ENCODE peak calls at places on chromosome 17, in ten cellular contexts. One of them, this sample, is unnamed.

GRCh38 chr17:57861737-57862409 is 12.0 kb upstream of the MRPS23 start:
- DNase-seq in endodermal cell: peak; percentile 85
- DNase-seq in MM.1S: no peak
- DNase-seq in lower lobe of right lung: peak; percentile 79
- DNase-seq in body of pancreas: peak; percentile 70
- DNase-seq in gastrocnemius medialis: peak; percentile 81
- DNase-seq in stomach: peak; percentile 70
- DNase-seq in right atrium auricular region: peak; percentile 79
- DNase-seq in brain microvascular endothelial cell: no peak
- DNase-seq in ascending aorta: peak; percentile 87
- DNase-seq in this sample: peak; percentile 56

GRCh38 chr17:58312824-58313223 is 15.8 kb downstream of the TSPOAP1 start:
- DNase-seq in endodermal cell: no peak
- DNase-seq in MM.1S: no peak
- DNase-seq in lower lobe of right lung: no peak
- DNase-seq in body of pancreas: no peak
- DNase-seq in gastrocnemius medialis: no peak
- DNase-seq in stomach: no peak
- DNase-seq in right atrium auricular region: no peak
- DNase-seq in brain microvascular endothelial cell: no peak
- DNase-seq in ascending aorta: no peak
- DNase-seq in this sample: no peak

GRCh38 chr17:36755586-36755985 is 154.2 kb downstream of the MRM1 start:
- DNase-seq in endodermal cell: peak; percentile 91
- DNase-seq in MM.1S: peak; percentile 23
- DNase-seq in lower lobe of right lung: peak; percentile 51
- DNase-seq in body of pancreas: peak; percentile 11
- DNase-seq in gastrocnemius medialis: no peak
- DNase-seq in stomach: no peak
- DNase-seq in right atrium auricular region: no peak
- DNase-seq in brain microvascular endothelial cell: no peak
- DNase-seq in ascending aorta: no peak
- DNase-seq in this sample: no peak

GRCh38 chr17:71111460-71111859 is 942.1 kb downstream of the KCNJ2 start:
- DNase-seq in endodermal cell: no peak
- DNase-seq in MM.1S: no peak
- DNase-seq in lower lobe of right lung: no peak
- DNase-seq in body of pancreas: no peak
- DNase-seq in gastrocnemius medialis: no peak
- DNase-seq in stomach: no peak
- DNase-seq in right atrium auricular region: no peak
- DNase-seq in brain microvascular endothelial cell: no peak
- DNase-seq in ascending aorta: no peak
- DNase-seq in this sample: no peak

GRCh38 chr17:41565338-41565737 is 6.5 kb downstream of the KRT9 start:
- DNase-seq in endodermal cell: no peak
- DNase-seq in MM.1S: no peak
- DNase-seq in lower lobe of right lung: no peak
- DNase-seq in body of pancreas: no peak
- DNase-seq in gastrocnemius medialis: no peak
- DNase-seq in stomach: no peak
- DNase-seq in right atrium auricular region: no peak
- DNase-seq in brain microvascular endothelial cell: no peak
- DNase-seq in ascending aorta: no peak
- DNase-seq in this sample: no peak

GRCh38 chr17:2357931-2358434 is 20.7 kb downstream of the SGSM2 start:
- DNase-seq in endodermal cell: no peak
- DNase-seq in MM.1S: no peak
- DNase-seq in lower lobe of right lung: no peak
- DNase-seq in body of pancreas: no peak
- DNase-seq in gastrocnemius medialis: no peak
- DNase-seq in stomach: no peak
- DNase-seq in right atrium auricular region: no peak
- DNase-seq in brain microvascular endothelial cell: no peak
- DNase-seq in ascending aorta: no peak
- DNase-seq in this sample: no peak

GRCh38 chr17:81027591-81028505 is 7.1 kb upstream of the BAIAP2 start:
- DNase-seq in endodermal cell: no peak
- DNase-seq in MM.1S: no peak
- DNase-seq in lower lobe of right lung: peak; percentile 54
- DNase-seq in body of pancreas: peak; percentile 38
- DNase-seq in gastrocnemius medialis: no peak
- DNase-seq in stomach: no peak
- DNase-seq in right atrium auricular region: no peak
- DNase-seq in brain microvascular endothelial cell: no peak
- DNase-seq in ascending aorta: no peak
- DNase-seq in this sample: no peak

GRCh38 chr17:56876766-56877179 is 37.1 kb downstream of the TRIM25 start:
- DNase-seq in endodermal cell: no peak
- DNase-seq in MM.1S: no peak
- DNase-seq in lower lobe of right lung: no peak
- DNase-seq in body of pancreas: no peak
- DNase-seq in gastrocnemius medialis: no peak
- DNase-seq in stomach: no peak
- DNase-seq in right atrium auricular region: no peak
- DNase-seq in brain microvascular endothelial cell: no peak
- DNase-seq in ascending aorta: no peak
- DNase-seq in this sample: no peak

GRCh38 chr17:3870871-3871306 is 22.0 kb downstream of the CAMKK1 start:
- DNase-seq in endodermal cell: no peak
- DNase-seq in MM.1S: peak; percentile 43
- DNase-seq in lower lobe of right lung: peak; percentile 46
- DNase-seq in body of pancreas: no peak
- DNase-seq in gastrocnemius medialis: no peak
- DNase-seq in stomach: peak; percentile 50
- DNase-seq in right atrium auricular region: peak; percentile 74
- DNase-seq in brain microvascular endothelial cell: no peak
- DNase-seq in ascending aorta: no peak
- DNase-seq in this sample: peak; percentile 43

GRCh38 chr17:80845121-80845862 is 146.3 kb upstream of the CHMP6 start:
- DNase-seq in endodermal cell: no peak
- DNase-seq in MM.1S: no peak
- DNase-seq in lower lobe of right lung: peak; percentile 41
- DNase-seq in body of pancreas: no peak
- DNase-seq in gastrocnemius medialis: peak; percentile 18
- DNase-seq in stomach: no peak
- DNase-seq in right atrium auricular region: no peak
- DNase-seq in brain microvascular endothelial cell: no peak
- DNase-seq in ascending aorta: peak; percentile 38
- DNase-seq in this sample: no peak

GRCh38 chr17:44527102-44527501 is 23.9 kb upstream of the GPATCH8 start:
- DNase-seq in endodermal cell: no peak
- DNase-seq in MM.1S: no peak
- DNase-seq in lower lobe of right lung: no peak
- DNase-seq in body of pancreas: no peak
- DNase-seq in gastrocnemius medialis: no peak
- DNase-seq in stomach: no peak
- DNase-seq in right atrium auricular region: no peak
- DNase-seq in brain microvascular endothelial cell: no peak
- DNase-seq in ascending aorta: no peak
- DNase-seq in this sample: no peak

GRCh38 chr17:44527954-44528353 is 24.7 kb upstream of the GPATCH8 start:
- DNase-seq in endodermal cell: no peak
- DNase-seq in MM.1S: no peak
- DNase-seq in lower lobe of right lung: no peak
- DNase-seq in body of pancreas: no peak
- DNase-seq in gastrocnemius medialis: no peak
- DNase-seq in stomach: no peak
- DNase-seq in right atrium auricular region: no peak
- DNase-seq in brain microvascular endothelial cell: no peak
- DNase-seq in ascending aorta: no peak
- DNase-seq in this sample: no peak

GRCh38 chr17:44522883-44523671 is 19.9 kb upstream of the GPATCH8 start:
- DNase-seq in endodermal cell: peak; percentile 98
- DNase-seq in MM.1S: peak; percentile 78
- DNase-seq in lower lobe of right lung: peak; percentile 81
- DNase-seq in body of pancreas: peak; percentile 86
- DNase-seq in gastrocnemius medialis: peak; percentile 76
- DNase-seq in stomach: peak; percentile 83
- DNase-seq in right atrium auricular region: peak; percentile 67
- DNase-seq in brain microvascular endothelial cell: peak; percentile 58
- DNase-seq in ascending aorta: peak; percentile 73
- DNase-seq in this sample: peak; percentile 48

GRCh38 chr17:44518032-44518431 is 14.8 kb upstream of the GPATCH8 start:
- DNase-seq in endodermal cell: no peak
- DNase-seq in MM.1S: no peak
- DNase-seq in lower lobe of right lung: no peak
- DNase-seq in body of pancreas: no peak
- DNase-seq in gastrocnemius medialis: no peak
- DNase-seq in stomach: no peak
- DNase-seq in right atrium auricular region: no peak
- DNase-seq in brain microvascular endothelial cell: no peak
- DNase-seq in ascending aorta: no peak
- DNase-seq in this sample: peak; percentile 12

GRCh38 chr17:44523672-44523972 is 20.4 kb upstream of the GPATCH8 start:
- DNase-seq in endodermal cell: no peak
- DNase-seq in MM.1S: no peak
- DNase-seq in lower lobe of right lung: no peak
- DNase-seq in body of pancreas: no peak
- DNase-seq in gastrocnemius medialis: no peak
- DNase-seq in stomach: no peak
- DNase-seq in right atrium auricular region: no peak
- DNase-seq in brain microvascular endothelial cell: no peak
- DNase-seq in ascending aorta: no peak
- DNase-seq in this sample: no peak
- H3K4me3 ChIP-seq in endodermal cell: no peak overlapping the region
- H3K4me3 ChIP-seq in MM.1S: peak overlapping the region; percentile 16
- H3K4me3 ChIP-seq in lower lobe of right lung: no peak overlapping the region
- H3K4me3 ChIP-seq in body of pancreas: no peak overlapping the region
- H3K4me3 ChIP-seq in gastrocnemius medialis: no peak overlapping the region
- H3K4me3 ChIP-seq in stomach: no peak overlapping the region
- H3K4me3 ChIP-seq in right atrium auricular region: no peak overlapping the region
- H3K4me3 ChIP-seq in brain microvascular endothelial cell: no peak overlapping the region
- H3K4me3 ChIP-seq in ascending aorta: no peak overlapping the region
- H3K4me3 ChIP-seq in this sample: no peak overlapping the region

GRCh38 chr17:60451071-60451470 is 28.8 kb downstream of the CHCT1 start:
- DNase-seq in endodermal cell: no peak
- DNase-seq in MM.1S: no peak
- DNase-seq in lower lobe of right lung: no peak
- DNase-seq in body of pancreas: no peak
- DNase-seq in gastrocnemius medialis: no peak
- DNase-seq in stomach: no peak
- DNase-seq in right atrium auricular region: no peak
- DNase-seq in brain microvascular endothelial cell: no peak
- DNase-seq in ascending aorta: no peak
- DNase-seq in this sample: no peak
- H3K36me3 ChIP-seq in endodermal cell: peaks cover 78% of the 10 kb centered on the region
- H3K36me3 ChIP-seq in MM.1S: peaks cover 2% of the 10 kb centered on the region
- H3K36me3 ChIP-seq in lower lobe of right lung: peaks cover 98% of the 10 kb centered on the region
- H3K36me3 ChIP-seq in body of pancreas: peaks cover 7% of the 10 kb centered on the region
- H3K36me3 ChIP-seq in gastrocnemius medialis: no peaks in the 10 kb centered on the region
- H3K36me3 ChIP-seq in stomach: peaks cover 34% of the 10 kb centered on the region
- H3K36me3 ChIP-seq in right atrium auricular region: peaks cover 72% of the 10 kb centered on the region
- H3K36me3 ChIP-seq in brain microvascular endothelial cell: peaks cover 54% of the 10 kb centered on the region
- H3K36me3 ChIP-seq in ascending aorta: peaks cover 64% of the 10 kb centered on the region
- H3K36me3 ChIP-seq in this sample: peaks cover 5% of the 10 kb centered on the region

GRCh38 chr17:43696891-43697290 is 35.2 kb upstream of the MEOX1 start:
- DNase-seq in endodermal cell: no peak
- DNase-seq in MM.1S: no peak
- DNase-seq in lower lobe of right lung: no peak
- DNase-seq in body of pancreas: no peak
- DNase-seq in gastrocnemius medialis: no peak
- DNase-seq in stomach: no peak
- DNase-seq in right atrium auricular region: no peak
- DNase-seq in brain microvascular endothelial cell: no peak
- DNase-seq in ascending aorta: no peak
- DNase-seq in this sample: no peak
- H3K27ac ChIP-seq in endodermal cell: no peak overlapping the region
- H3K27ac ChIP-seq in MM.1S: no peak overlapping the region
- H3K27ac ChIP-seq in lower lobe of right lung: no peak overlapping the region
- H3K27ac ChIP-seq in body of pancreas: no peak overlapping the region
- H3K27ac ChIP-seq in gastrocnemius medialis: peak overlapping the region; percentile 58
- H3K27ac ChIP-seq in stomach: no peak overlapping the region
- H3K27ac ChIP-seq in right atrium auricular region: peak overlapping the region; percentile 38
- H3K27ac ChIP-seq in brain microvascular endothelial cell: no peak overlapping the region
- H3K27ac ChIP-seq in ascending aorta: peak overlapping the region; percentile 75
- H3K27ac ChIP-seq in this sample: no peak overlapping the region

GRCh38 chr17:40331743-40332641 is 23.0 kb downstream of the RARA start:
- DNase-seq in endodermal cell: no peak
- DNase-seq in MM.1S: no peak
- DNase-seq in lower lobe of right lung: peak; percentile 92
- DNase-seq in body of pancreas: peak; percentile 93
- DNase-seq in gastrocnemius medialis: peak; percentile 96
- DNase-seq in stomach: peak; percentile 92
- DNase-seq in right atrium auricular region: peak; percentile 90
- DNase-seq in brain microvascular endothelial cell: no peak
- DNase-seq in ascending aorta: peak; percentile 95
- DNase-seq in this sample: peak; percentile 69

GRCh38 chr17:40328386-40328766 is 19.4 kb downstream of the RARA start:
- DNase-seq in endodermal cell: no peak
- DNase-seq in MM.1S: no peak
- DNase-seq in lower lobe of right lung: no peak
- DNase-seq in body of pancreas: no peak
- DNase-seq in gastrocnemius medialis: no peak
- DNase-seq in stomach: no peak
- DNase-seq in right atrium auricular region: no peak
- DNase-seq in brain microvascular endothelial cell: no peak
- DNase-seq in ascending aorta: no peak
- DNase-seq in this sample: no peak

GRCh38 chr17:40330850-40331470 is 22.0 kb downstream of the RARA start:
- DNase-seq in endodermal cell: no peak
- DNase-seq in MM.1S: no peak
- DNase-seq in lower lobe of right lung: no peak
- DNase-seq in body of pancreas: peak; percentile 32
- DNase-seq in gastrocnemius medialis: no peak
- DNase-seq in stomach: no peak
- DNase-seq in right atrium auricular region: no peak
- DNase-seq in brain microvascular endothelial cell: no peak
- DNase-seq in ascending aorta: no peak
- DNase-seq in this sample: no peak

GRCh38 chr17:40327735-40328385 is 18.9 kb downstream of the RARA start:
- DNase-seq in endodermal cell: no peak
- DNase-seq in MM.1S: no peak
- DNase-seq in lower lobe of right lung: peak; percentile 54
- DNase-seq in body of pancreas: peak; percentile 23
- DNase-seq in gastrocnemius medialis: peak; percentile 66
- DNase-seq in stomach: no peak
- DNase-seq in right atrium auricular region: no peak
- DNase-seq in brain microvascular endothelial cell: no peak
- DNase-seq in ascending aorta: no peak
- DNase-seq in this sample: peak; percentile 42

DNA sequence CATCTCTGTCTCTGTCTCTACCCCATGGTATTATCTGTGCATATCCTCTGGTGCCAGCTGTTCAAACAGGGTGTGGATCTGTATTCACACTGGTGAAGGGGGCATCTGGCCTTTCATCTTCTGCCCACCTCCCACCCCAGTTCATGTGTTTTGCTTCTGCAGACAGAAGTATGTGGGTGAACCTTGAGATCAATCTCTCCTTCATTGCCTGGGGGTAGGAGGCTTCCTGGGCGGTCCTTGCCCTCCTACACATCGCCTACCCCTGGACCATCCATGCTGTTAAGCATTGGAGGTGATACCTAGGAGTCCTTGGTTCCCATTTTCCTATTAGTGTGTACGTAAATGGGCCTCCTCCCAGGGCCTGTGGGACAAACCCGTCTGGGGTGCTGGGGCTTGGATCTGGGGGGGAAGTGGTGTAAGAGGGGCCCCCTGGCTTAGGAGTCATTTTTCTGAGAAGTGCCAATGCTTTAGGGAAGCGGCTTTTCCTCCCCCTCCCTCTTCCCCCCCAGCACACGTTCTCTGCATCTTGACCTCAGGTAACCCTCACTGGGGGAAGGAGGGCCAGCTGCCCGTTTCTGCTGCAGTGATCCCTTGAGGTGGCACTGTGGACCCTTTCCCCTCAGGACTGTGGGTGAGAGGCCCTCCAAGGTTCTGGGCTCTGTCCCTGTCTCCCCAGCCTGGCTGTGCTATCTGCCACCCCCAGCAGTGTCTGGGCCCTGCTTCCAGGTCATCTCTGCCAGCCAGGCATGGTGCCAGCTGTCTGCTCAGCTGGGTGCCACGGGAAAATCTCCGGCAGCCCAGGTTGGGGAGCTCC is 21.2 kb downstream of the RARA start:
- DNase-seq in endodermal cell: no peak
- DNase-seq in MM.1S: no peak
- DNase-seq in lower lobe of right lung: peak; percentile 76
- DNase-seq in body of pancreas: peak; percentile 89
- DNase-seq in gastrocnemius medialis: peak; percentile 74
- DNase-seq in stomach: peak; percentile 76
- DNase-seq in right atrium auricular region: no peak
- DNase-seq in brain microvascular endothelial cell: no peak
- DNase-seq in ascending aorta: peak; percentile 77
- DNase-seq in this sample: no peak
- H3K4me3 ChIP-seq in endodermal cell: no peak overlapping the region
- H3K4me3 ChIP-seq in MM.1S: no peak overlapping the region
- H3K4me3 ChIP-seq in lower lobe of right lung: peak overlapping the region; percentile 27
- H3K4me3 ChIP-seq in body of pancreas: no peak overlapping the region
- H3K4me3 ChIP-seq in gastrocnemius medialis: peak overlapping the region; percentile 41
- H3K4me3 ChIP-seq in stomach: no peak overlapping the region
- H3K4me3 ChIP-seq in right atrium auricular region: no peak overlapping the region
- H3K4me3 ChIP-seq in brain microvascular endothelial cell: no peak overlapping the region
- H3K4me3 ChIP-seq in ascending aorta: no peak overlapping the region
- H3K4me3 ChIP-seq in this sample: no peak overlapping the region